ENCODE peak calls at places on chromosomes 2 and 18, in nine cellular contexts. P, Q, Y, E, J, A, W, Z and X are unnamed samples.
A peak's percentile ranks its signal among the peaks of the same experiment; 100 is the strongest.

GRCh38 chr2:71482055-71482454 is 28.7 kb downstream of the DYSF start:
- DNase-seq in P (no peak), Q (no peak), Y (no peak), E (no peak), J (no peak), A (no peak), W (no peak), Z (no peak), X (no peak)

GRCh38 chr2:52881606-52882005 is 886.0 kb upstream of the CHAC2 start:
- DNase-seq in P (no peak), Q (no peak), Y (no peak), E (no peak), J (no peak), A (no peak), W (peak; percentile 70), Z (peak; percentile 81), X (no peak)

GRCh38 chr2:226678422-226678821 is 121.2 kb downstream of the IRS1 start:
- DNase-seq in P (no peak), Q (no peak), Y (no peak), E (no peak), J (no peak), A (no peak), W (no peak), Z (no peak), X (no peak)

GRCh38 chr2:20490300-20491181 is 43.7 kb downstream of the RHOB start:
- DNase-seq in P (peak; percentile 89), Q (no peak), Y (no peak), E (no peak), J (no peak), A (no peak), W (peak; percentile 89), Z (peak; percentile 94), X (no peak)

GRCh38 chr2:68045337-68045736 is 17.5 kb downstream of the C1D start:
- DNase-seq in P (no peak), Q (peak; percentile 46), Y (no peak), E (no peak), J (no peak), A (no peak), W (no peak), Z (peak; percentile 13), X (peak; percentile 85)

GRCh38 chr2:203688798-203689197 is 17.6 kb upstream of the CD28 start:
- DNase-seq in P (peak; percentile 43), Q (no peak), Y (peak; percentile 67), E (peak; percentile 57), J (no peak), A (no peak), W (peak; percentile 69), Z (no peak), X (no peak)

GRCh38 chr2:120470041-120470716 is 124.2 kb downstream of the INHBB start:
- DNase-seq in P (peak; percentile 71), Q (peak; percentile 62), Y (peak; percentile 96), E (peak; percentile 96), J (peak; percentile 53), A (no peak), W (peak; percentile 95), Z (peak; percentile 92), X (no peak)

GRCh38 chr2:36362291-36362690 is 6.7 kb downstream of the CRIM1 start:
- DNase-seq in P (no peak), Q (no peak), Y (peak; percentile 70), E (peak; percentile 61), J (no peak), A (no peak), W (peak; percentile 87), Z (peak; percentile 85), X (no peak)

GRCh38 chr18:48607049-48607984 is 68.5 kb downstream of the CTIF start:
- DNase-seq in P (peak; percentile 38), Q (no peak), Y (peak; percentile 90), E (peak; percentile 89), J (no peak), A (no peak), W (peak; percentile 92), Z (no peak), X (no peak)

GRCh38 chr2:71313016-71313766 is 18.4 kb upstream of the ZNF638 start:
- DNase-seq in P (no peak), Q (no peak), Y (peak; percentile 18), E (peak; percentile 49), J (no peak), A (no peak), W (no peak), Z (no peak), X (no peak)

GRCh38 chr2:112087346-112088020 is 32.4 kb downstream of the TMEM87B start:
- DNase-seq in P (no peak), Q (no peak), Y (no peak), E (no peak), J (no peak), A (no peak), W (no peak), Z (no peak), X (no peak)

GRCh38 chr2:112020561-112020960 is 34.5 kb upstream of the TMEM87B start:
- DNase-seq in P (no peak), Q (no peak), Y (no peak), E (no peak), J (no peak), A (no peak), W (no peak), Z (no peak), X (no peak)

GRCh38 chr18:64518191-64518590 is 369.3 kb upstream of the LINC00305 start:
- DNase-seq in P (no peak), Q (no peak), Y (no peak), E (no peak), J (no peak), A (no peak), W (no peak), Z (no peak), X (no peak)

GRCh38 chr2:64751286-64752260 is 97.9 kb upstream of the SERTAD2 start:
- DNase-seq in P (peak; percentile 99), Q (peak; percentile 100), Y (peak; percentile 98), E (peak; percentile 98), J (peak; percentile 99), A (no peak), W (peak; percentile 49), Z (peak; percentile 93), X (no peak)

GRCh38 chr18:22422909-22423548 is 5.3 kb upstream of the CTAGE1 start:
- DNase-seq in P (no peak), Q (no peak), Y (peak; percentile 54), E (peak; percentile 69), J (no peak), A (no peak), W (peak; percentile 24), Z (no peak), X (no peak)

GRCh38 chr2:83459456-83459855 is 999.6 kb downstream of the SUCLG1 start:
- DNase-seq in P (no peak), Q (no peak), Y (no peak), E (no peak), J (no peak), A (no peak), W (no peak), Z (no peak), X (no peak)

GRCh38 chr2:168194784-168195522 is 52.4 kb downstream of the STK39 start:
- DNase-seq in P (no peak), Q (no peak), Y (peak; percentile 58), E (peak; percentile 65), J (no peak), A (no peak), W (peak; percentile 34), Z (no peak), X (no peak)

GRCh38 chr2:172021955-172022354 is 22.2 kb downstream of the METAP1D start:
- DNase-seq in P (no peak), Q (no peak), Y (peak; percentile 68), E (peak; percentile 27), J (no peak), A (no peak), W (no peak), Z (no peak), X (no peak)

GRCh38 chr18:56727399-56727798 is 76.2 kb downstream of the WDR7 start:
- DNase-seq in P (no peak), Q (no peak), Y (no peak), E (no peak), J (no peak), A (no peak), W (no peak), Z (peak; percentile 4), X (no peak)

GRCh38 chr2:150165988-150166965 is 321.2 kb downstream of the RND3 start:
- DNase-seq in P (no peak), Q (no peak), Y (no peak), E (no peak), J (no peak), A (no peak), W (no peak), Z (no peak), X (no peak)

GRCh38 chr18:5158587-5158986 is 38.5 kb downstream of the AKAIN1 start:
- DNase-seq in P (no peak), Q (no peak), Y (no peak), E (no peak), J (no peak), A (no peak), W (no peak), Z (no peak), X (no peak)

GRCh38 chr2:3652896-3653625 is 4.9 kb upstream of the ALLC start:
- DNase-seq in P (no peak), Q (no peak), Y (no peak), E (no peak), J (no peak), A (no peak), W (no peak), Z (no peak), X (no peak)

GRCh38 chr2:113966832-113967231 is 76.9 kb downstream of the ACTR3 start:
- DNase-seq in P (no peak), Q (no peak), Y (no peak), E (no peak), J (no peak), A (no peak), W (peak; percentile 55), Z (no peak), X (no peak)

GRCh38 chr2:229675569-229675968 is 38.8 kb downstream of the DNER start:
- DNase-seq in P (no peak), Q (no peak), Y (no peak), E (no peak), J (no peak), A (no peak), W (no peak), Z (no peak), X (no peak)

GRCh38 chr18:34848695-34849094 is 138.6 kb downstream of the DTNA start:
- DNase-seq in P (no peak), Q (no peak), Y (no peak), E (no peak), J (no peak), A (no peak), W (no peak), Z (peak; percentile 28), X (no peak)

GRCh38 chr2:224086226-224086911 is 47.3 kb upstream of the SERPINE2 start:
- DNase-seq in P (no peak), Q (no peak), Y (peak; percentile 93), E (peak; percentile 84), J (no peak), A (no peak), W (peak; percentile 95), Z (peak; percentile 97), X (no peak)

GRCh38 chr2:203714112-203714511 is 7.7 kb downstream of the CD28 start:
- DNase-seq in P (no peak), Q (no peak), Y (no peak), E (no peak), J (no peak), A (no peak), W (no peak), Z (no peak), X (no peak)

GRCh38 chr18:24118750-24119577 is 19.9 kb upstream of the CABYR start:
- DNase-seq in P (peak; percentile 67), Q (peak; percentile 61), Y (peak; percentile 61), E (peak; percentile 63), J (peak; percentile 6), A (peak; percentile 87), W (peak; percentile 65), Z (peak; percentile 83), X (peak; percentile 19)